ENCODE peak calls at places on chromosome 13, in nine cellular contexts. U, K, L, Z, E, C, N, S and F are unnamed samples.

GRCh38 chr13:33205804-33206221 is 79.7 kb downstream of the STARD13 start:
- DNase-seq in U (peak), K (no peak), L (no peak), Z (no peak), E (no peak), C (no peak), N (no peak), S (no peak), F (peak)

GRCh38 chr13:105414639-105415038 is 1120.8 kb downstream of the EFNB2 start:
- DNase-seq in U (no peak), K (no peak), L (no peak), Z (no peak), E (no peak), C (no peak), N (no peak), S (no peak), F (no peak)

GRCh38 chr13:21583496-21583895 is 20.5 kb downstream of the MICU2 start:
- DNase-seq in U (peak), K (no peak), L (no peak), Z (no peak), E (no peak), C (no peak), N (no peak), S (no peak), F (no peak)

GRCh38 chr13:79222427-79223205 is 183.4 kb downstream of the RBM26 start:
- DNase-seq in U (no peak), K (no peak), L (no peak), Z (no peak), E (no peak), C (no peak), N (no peak), S (no peak), F (no peak)

GRCh38 chr13:74068471-74068870 is 65.7 kb downstream of the KLF12 start:
- DNase-seq in U (no peak), K (no peak), L (no peak), Z (no peak), E (no peak), C (no peak), N (no peak), S (no peak), F (no peak)

GRCh38 chr13:45167611-45168554 is 33.0 kb downstream of the KCTD4 start:
- DNase-seq in U (peak), K (peak), L (peak), Z (no peak), E (no peak), C (no peak), N (peak), S (no peak), F (no peak)

GRCh38 chr13:94598281-94598680 is 2.3 kb upstream of the TGDS start:
- DNase-seq in U (no peak), K (no peak), L (no peak), Z (no peak), E (no peak), C (no peak), N (no peak), S (no peak), F (no peak)

GRCh38 chr13:20043207-20043925 is 84.8 kb downstream of the ZMYM2 start:
- DNase-seq in U (no peak), K (no peak), L (no peak), Z (no peak), E (no peak), C (no peak), N (peak), S (no peak), F (no peak)

GRCh38 chr13:102869948-102870676 is 24.3 kb downstream of the ERCC5 start:
- DNase-seq in U (no peak), K (no peak), L (no peak), Z (no peak), E (no peak), C (no peak), N (no peak), S (no peak), F (no peak)

GRCh38 chr13:21413013-21413412 is 46.1 kb downstream of the ZDHHC20 start:
- DNase-seq in U (no peak), K (no peak), L (no peak), Z (no peak), E (no peak), C (no peak), N (no peak), S (no peak), F (no peak)

GRCh38 chr13:57063007-57063406 is 77.7 kb upstream of the PRR20A start:
- DNase-seq in U (no peak), K (no peak), L (no peak), Z (no peak), E (no peak), C (no peak), N (no peak), S (no peak), F (no peak)

GRCh38 chr13:110957181-110957884 is 42.5 kb upstream of the ANKRD10 start:
- DNase-seq in U (no peak), K (no peak), L (no peak), Z (no peak), E (no peak), C (peak), N (no peak), S (no peak), F (no peak)
- TF ChIP-seq CTCF in U (peak), K (no peak), L (peak), Z (no peak), E (peak), C (no peak), N (no peak), S (no peak), F (no peak)

DNA sequence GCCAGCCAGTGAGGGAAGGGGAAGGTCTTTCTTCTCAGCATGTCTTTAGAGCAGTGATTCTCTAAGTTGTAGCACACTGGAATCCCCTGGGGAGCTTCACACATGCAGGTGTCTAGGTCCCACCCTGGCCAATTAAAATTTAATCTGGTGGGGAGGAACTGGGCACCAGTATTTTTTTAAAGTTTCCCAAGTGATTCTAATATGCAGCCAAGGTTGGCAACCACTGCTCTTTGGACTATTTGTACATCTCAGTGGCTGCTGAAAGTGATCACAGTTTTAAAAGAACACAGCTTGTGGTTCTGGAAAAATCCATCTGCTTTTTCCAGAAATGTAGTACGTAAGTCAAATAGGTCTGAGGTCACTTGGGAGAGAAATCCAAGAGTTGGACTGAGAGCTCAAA is 10.7 kb upstream of the KATNAL1 start:
- DNase-seq in U (peak), K (no peak), L (no peak), Z (no peak), E (no peak), C (no peak), N (no peak), S (no peak), F (no peak)
- TF ChIP-seq CTCF in U (no peak), K (no peak), L (no peak), Z (no peak), E (no peak), C (no peak), N (no peak), S (no peak), F (no peak)

GRCh38 chr13:59263531-59263930 is 900.2 kb downstream of the DIAPH3 start:
- DNase-seq in U (no peak), K (no peak), L (no peak), Z (no peak), E (no peak), C (no peak), N (no peak), S (no peak), F (no peak)

GRCh38 chr13:59259416-59260000 is 904.2 kb downstream of the DIAPH3 start:
- DNase-seq in U (no peak), K (no peak), L (no peak), Z (no peak), E (no peak), C (no peak), N (no peak), S (no peak), F (no peak)

GRCh38 chr13:59266478-59267063 is 897.2 kb downstream of the DIAPH3 start:
- DNase-seq in U (peak), K (no peak), L (no peak), Z (no peak), E (no peak), C (no peak), N (no peak), S (no peak), F (no peak)

DNA sequence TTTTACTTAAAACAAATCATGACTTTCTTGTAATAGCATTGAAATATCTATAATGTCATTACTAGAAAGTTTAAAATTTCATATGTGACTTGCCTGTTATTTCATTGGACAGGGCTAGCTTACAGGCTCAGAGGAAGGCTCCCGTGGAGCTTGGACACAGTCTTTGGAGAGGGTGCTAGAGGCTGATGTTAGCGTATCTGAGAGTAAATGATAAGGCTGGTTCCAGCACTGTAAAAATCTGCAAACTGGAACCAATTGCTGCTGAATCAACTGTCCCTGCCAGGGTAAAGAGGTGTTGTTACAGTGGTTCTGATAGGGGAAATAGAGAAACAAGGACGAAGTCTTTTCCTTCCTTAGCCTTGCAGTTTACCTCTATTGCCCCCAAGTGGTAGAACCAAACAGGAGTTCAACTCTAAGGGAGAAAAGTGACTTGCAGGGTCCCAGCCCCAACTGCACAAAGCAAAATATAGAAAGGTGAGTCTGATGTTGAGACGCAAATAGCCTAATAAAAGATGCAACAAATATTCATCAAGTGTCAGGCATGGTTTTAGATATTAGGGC is 901.7 kb downstream of the DIAPH3 start:
- DNase-seq in U (peak), K (no peak), L (peak), Z (no peak), E (no peak), C (peak), N (no peak), S (no peak), F (no peak)
- TF ChIP-seq CTCF in U (peak), K (no peak), L (peak), Z (peak), E (peak), C (peak), N (peak), S (no peak), F (no peak)

DNA sequence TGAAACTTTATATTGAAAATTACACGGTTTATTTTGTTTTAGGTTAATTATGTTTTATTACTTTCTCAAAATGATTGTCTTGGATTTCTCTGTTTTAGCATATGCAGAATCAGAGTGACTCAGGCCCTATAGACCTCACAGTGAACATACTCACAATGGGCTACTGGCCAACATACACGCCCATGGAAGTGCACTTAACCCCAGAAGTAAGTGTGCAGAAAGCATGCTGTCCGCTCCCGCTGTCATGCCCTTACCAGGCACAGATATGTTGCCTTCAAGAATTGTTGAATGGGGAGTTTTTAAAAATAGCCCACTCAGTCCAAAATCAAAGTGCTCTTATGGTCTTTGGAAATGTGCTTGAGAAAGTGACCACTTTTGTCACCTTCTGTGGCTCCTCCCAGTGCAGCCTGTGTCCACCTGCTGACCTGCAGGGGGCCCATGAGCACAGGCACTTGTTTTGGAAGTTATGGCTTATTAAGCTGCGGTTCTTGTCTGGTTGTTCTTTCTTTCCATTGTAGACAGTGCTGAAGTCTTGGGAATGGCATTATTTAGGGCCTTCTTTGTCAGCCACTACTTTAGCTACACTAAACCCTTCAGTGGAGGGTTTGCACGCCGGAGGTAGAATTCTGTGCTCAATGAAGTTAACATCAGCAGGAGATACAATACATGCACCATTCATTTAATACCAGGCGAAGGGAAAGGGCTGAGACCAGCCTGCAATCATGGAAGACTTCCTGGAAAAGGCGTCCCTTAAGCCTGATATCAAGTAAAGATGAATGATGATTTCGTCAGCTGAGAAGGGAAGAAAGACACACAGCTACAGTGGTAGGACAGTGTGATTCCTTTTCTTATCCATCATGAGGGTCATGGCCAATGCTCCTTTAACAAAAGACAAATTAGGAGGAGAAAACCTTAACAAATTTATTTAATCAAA is 36.7 kb downstream of the CUL4A start:
- DNase-seq in U (peak), K (no peak), L (peak), Z (no peak), E (no peak), C (no peak), N (no peak), S (no peak), F (no peak)
- TF ChIP-seq CTCF in U (peak), K (no peak), L (peak), Z (peak), E (peak), C (peak), N (peak), S (no peak), F (no peak)

GRCh38 chr13:98444381-98444780 is 132.5 kb downstream of the STK24 start:
- DNase-seq in U (no peak), K (no peak), L (no peak), Z (no peak), E (no peak), C (no peak), N (peak), S (no peak), F (no peak)

GRCh38 chr13:98443800-98444325 is 133.0 kb downstream of the STK24 start:
- DNase-seq in U (no peak), K (no peak), L (no peak), Z (no peak), E (no peak), C (no peak), N (no peak), S (no peak), F (no peak)

GRCh38 chr13:98446234-98446621 is 130.7 kb downstream of the STK24 start:
- DNase-seq in U (no peak), K (no peak), L (no peak), Z (no peak), E (no peak), C (no peak), N (peak), S (no peak), F (no peak)

GRCh38 chr13:98447130-98447529 is 129.8 kb downstream of the STK24 start:
- DNase-seq in U (no peak), K (no peak), L (no peak), Z (no peak), E (no peak), C (no peak), N (peak), S (no peak), F (no peak)

DNA sequence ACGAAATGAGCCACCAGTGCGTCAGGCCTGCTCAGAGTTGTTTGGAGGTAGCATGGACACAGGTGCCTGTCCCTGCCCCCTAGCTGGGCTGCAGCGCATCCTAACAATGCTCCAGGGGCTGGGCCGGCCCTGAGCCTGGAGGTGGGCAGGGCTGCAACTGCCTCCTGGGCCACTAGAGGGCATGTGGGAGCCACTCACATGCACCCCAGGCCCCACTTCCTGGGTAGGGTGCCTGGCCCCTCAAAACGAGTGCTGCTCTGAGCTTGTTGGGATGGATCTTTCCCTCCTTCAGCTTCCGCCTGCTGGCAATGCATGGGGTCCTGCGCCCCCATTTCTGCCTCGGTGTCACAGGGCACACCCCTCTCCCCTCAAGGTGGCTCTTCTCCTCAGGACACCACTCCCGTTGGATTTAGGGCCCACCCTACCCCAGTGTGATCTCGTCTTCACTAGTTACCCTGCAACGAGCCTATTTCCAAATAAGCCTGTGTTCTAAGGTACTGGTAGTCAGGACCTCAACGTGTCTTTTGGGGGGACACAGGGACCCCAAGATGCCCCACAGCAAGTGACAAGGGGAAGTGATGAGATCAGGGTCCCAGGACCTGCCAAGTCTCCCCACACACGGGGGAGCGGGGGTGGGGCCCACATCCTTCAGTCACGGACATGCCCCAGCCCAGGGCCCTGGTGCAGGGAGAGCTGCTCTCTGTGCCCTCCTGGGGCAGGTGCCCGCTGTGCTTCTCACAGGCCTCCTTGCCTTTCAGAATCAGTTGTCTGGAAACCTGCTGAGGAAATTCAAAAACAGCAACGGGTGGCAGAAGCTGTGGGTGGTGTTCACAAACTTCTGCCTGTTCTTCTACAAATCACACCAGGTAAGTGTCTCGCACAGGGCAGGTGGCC is 131.3 kb downstream of the STK24 start:
- DNase-seq in U (peak), K (peak), L (peak), Z (peak), E (peak), C (peak), N (peak), S (peak), F (peak)
- TF ChIP-seq CTCF in U (peak), K (peak), L (peak), Z (peak), E (peak), C (peak), N (peak), S (peak), F (peak)

DNA sequence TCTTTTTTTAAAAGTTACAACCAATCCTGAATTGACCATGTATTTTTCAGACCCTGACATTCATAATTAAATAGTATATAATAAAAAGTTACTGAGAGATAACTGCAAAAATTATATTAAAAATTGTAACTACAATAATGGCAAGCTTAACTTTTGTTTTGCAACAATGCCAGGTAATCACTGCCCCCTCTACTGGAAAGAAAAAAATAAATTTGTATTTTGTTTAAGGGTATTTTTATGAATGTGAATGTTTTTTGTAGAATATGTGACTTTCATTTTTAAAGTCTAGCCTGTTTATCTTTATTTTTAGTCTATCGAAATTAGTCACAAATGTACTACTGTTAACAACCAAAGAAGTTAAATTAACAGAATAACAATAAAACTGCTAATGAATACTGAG is 21.7 kb downstream of the MRPS31 start:
- DNase-seq in U (no peak), K (no peak), L (no peak), Z (no peak), E (no peak), C (no peak), N (no peak), S (no peak), F (no peak)
- TF ChIP-seq CTCF in U (peak), K (peak), L (peak), Z (no peak), E (no peak), C (peak), N (no peak), S (no peak), F (no peak)

DNA sequence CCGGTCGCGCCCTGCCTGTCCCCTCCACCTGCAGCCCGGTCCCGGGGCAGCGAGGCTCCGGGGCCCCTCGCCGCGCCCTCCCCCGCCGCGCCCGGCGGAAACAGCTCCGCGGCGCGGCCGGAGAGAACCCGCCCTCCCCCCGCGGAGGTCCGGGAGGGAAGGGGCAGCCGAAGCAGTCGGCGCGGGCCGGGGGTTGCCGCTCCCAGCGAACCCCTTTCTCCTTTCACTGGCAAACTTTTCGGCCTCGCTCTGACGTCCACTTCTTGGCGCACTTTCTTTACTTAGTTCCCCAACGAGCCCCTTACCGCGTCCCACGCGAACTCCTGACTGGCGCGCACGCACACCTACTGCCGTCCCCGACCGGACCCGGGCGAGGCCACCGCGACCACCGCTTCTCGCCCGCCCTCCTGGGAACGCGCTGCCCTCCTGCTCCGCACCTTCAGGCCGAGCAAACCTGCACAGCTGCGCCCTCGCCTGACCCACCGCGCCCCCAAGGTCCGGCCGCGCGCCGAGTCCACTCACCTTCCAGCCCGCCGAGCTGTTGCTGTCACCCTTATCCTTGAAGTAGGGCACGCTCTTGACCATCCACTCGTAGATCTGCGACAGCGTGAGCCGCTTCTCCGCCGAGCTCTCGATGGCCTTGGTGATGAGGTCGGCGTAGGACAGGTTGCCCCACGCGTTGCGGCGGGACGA is 1.2 kb downstream of the FOXO1 start:
- DNase-seq in U (no peak), K (peak), L (peak), Z (peak), E (no peak), C (peak), N (peak), S (peak), F (peak)
- TF ChIP-seq CTCF in U (peak), K (no peak), L (no peak), Z (no peak), E (no peak), C (no peak), N (peak), S (no peak), F (no peak)